ENCODE peak calls at places on chromosomes 6 and 20, in seven cellular contexts. L is stomach, Q is NB4, N is IMR-90, C is suprapubic skin, B is lower leg skin, J is ovary. U is an unnamed sample.

GRCh38 chr6:17666646-17667045 is 40.1 kb downstream of the NUP153 start:
- DNase-seq in L (no peak), Q (no peak), N (no peak), C (no peak), B (no peak), J (no peak), U (no peak)

GRCh38 chr6:139148557-139149220 is 13.8 kb downstream of the HECA start:
- DNase-seq in L (no peak), Q (no peak), N (peak), C (no peak), B (no peak), J (no peak), U (no peak)

GRCh38 chr6:149264629-149265028 is 52.9 kb upstream of the TAB2 start:
- DNase-seq in L (no peak), Q (no peak), N (no peak), C (no peak), B (no peak), J (no peak), U (no peak)

GRCh38 chr20:44038681-44039123 is 124.0 kb downstream of the TOX2 start:
- DNase-seq in L (peak), Q (no peak), N (no peak), C (peak), B (peak), J (no peak), U (peak)

GRCh38 chr20:47392015-47392720 is 35.7 kb upstream of the ZMYND8 start:
- DNase-seq in L (peak), Q (peak), N (peak), C (no peak), B (peak), J (no peak), U (no peak)

GRCh38 chr20:3162080-3162611 is 2.5 kb upstream of the FASTKD5 start:
- DNase-seq in L (peak), Q (no peak), N (no peak), C (no peak), B (no peak), J (no peak), U (no peak)

GRCh38 chr6:137044366-137045220 is at the start of gene IL20RA:
- DNase-seq in L (peak), Q (no peak), N (no peak), C (no peak), B (no peak), J (peak), U (no peak)

GRCh38 chr6:29626948-29627761 is 5.8 kb downstream of the GABBR1 start:
- DNase-seq in L (no peak), Q (no peak), N (no peak), C (no peak), B (no peak), J (no peak), U (no peak)

GRCh38 chr6:135183532-135184440 is 2.7 kb downstream of the MYB start:
- DNase-seq in L (peak), Q (peak), N (peak), C (no peak), B (no peak), J (no peak), U (no peak)

GRCh38 chr6:125939026-125939425 is 17.5 kb upstream of the HINT3 start:
- DNase-seq in L (no peak), Q (no peak), N (no peak), C (no peak), B (no peak), J (no peak), U (no peak)

GRCh38 chr6:108876929-108877775 is 28.9 kb downstream of the ARMC2 start:
- DNase-seq in L (peak), Q (no peak), N (peak), C (peak), B (peak), J (peak), U (no peak)

GRCh38 chr6:163670283-163670682 is 255.8 kb downstream of the QKI start:
- DNase-seq in L (no peak), Q (no peak), N (no peak), C (no peak), B (no peak), J (no peak), U (no peak)

GRCh38 chr6:2938004-2938631 is 33.2 kb downstream of the SERPINB6 start:
- DNase-seq in L (peak), Q (no peak), N (no peak), C (peak), B (no peak), J (no peak), U (no peak)

GRCh38 chr20:23691675-23692074 is 2.8 kb upstream of the CST4 start:
- DNase-seq in L (no peak), Q (no peak), N (peak), C (no peak), B (no peak), J (no peak), U (no peak)

GRCh38 chr20:45629496-45630100 is at the start of gene WFDC10A:
- DNase-seq in L (peak), Q (peak), N (peak), C (no peak), B (peak), J (no peak), U (no peak)

GRCh38 chr6:33172307-33173227 is 19.7 kb downstream of the COL11A2 start:
- DNase-seq in L (no peak), Q (peak), N (peak), C (no peak), B (no peak), J (no peak), U (no peak)

GRCh38 chr6:131948692-131949614 is 2.2 kb downstream of the CCN2 start:
- DNase-seq in L (no peak), Q (no peak), N (peak), C (no peak), B (no peak), J (peak), U (no peak)

GRCh38 chr6:90911600-90911999 is 324.7 kb upstream of the MAP3K7 start:
- DNase-seq in L (no peak), Q (no peak), N (no peak), C (no peak), B (no peak), J (no peak), U (no peak)

GRCh38 chr6:153096792-153097191 is 34.3 kb downstream of the RGS17 start:
- DNase-seq in L (no peak), Q (no peak), N (no peak), C (no peak), B (no peak), J (no peak), U (no peak)

GRCh38 chr6:156779206-156780116 is 2.3 kb downstream of the ARID1B start:
- DNase-seq in L (peak), Q (peak), N (no peak), C (no peak), B (peak), J (peak), U (no peak)

GRCh38 chr20:32752458-32753250 is 9.4 kb upstream of the COMMD7 start:
- DNase-seq in L (no peak), Q (peak), N (peak), C (no peak), B (no peak), J (no peak), U (no peak)

GRCh38 chr20:49938173-49939163 is 2.3 kb downstream of the RNF114 start:
- DNase-seq in L (peak), Q (no peak), N (peak), C (no peak), B (peak), J (peak), U (no peak)

GRCh38 chr20:57503035-57503658 is 21.8 kb downstream of the CTCFL start:
- DNase-seq in L (no peak), Q (peak), N (no peak), C (no peak), B (no peak), J (no peak), U (no peak)

GRCh38 chr20:19976595-19977372 is 40.4 kb upstream of the NAA20 start:
- DNase-seq in L (peak), Q (peak), N (peak), C (no peak), B (peak), J (peak), U (no peak)

DNA sequence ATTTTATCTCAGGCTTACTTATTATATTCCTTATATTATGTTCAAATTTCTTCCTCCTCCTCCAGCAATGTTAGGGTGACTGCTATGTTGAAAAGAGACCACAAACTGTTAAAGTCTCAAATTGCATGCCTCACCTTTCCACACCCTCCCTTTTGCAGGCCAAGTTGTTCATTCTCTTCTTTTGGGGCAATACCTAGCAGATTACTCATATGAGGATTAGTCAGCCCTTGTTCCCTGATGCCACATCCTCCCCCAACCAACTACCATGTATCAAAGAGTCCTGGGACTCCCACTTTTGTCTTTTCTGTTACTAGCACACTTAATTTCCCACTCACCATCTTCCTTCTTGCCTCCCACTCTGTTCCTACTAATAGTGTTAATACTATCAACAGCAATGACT is 434.7 kb downstream of the BCKDHB start:
- DNase-seq in L (no peak), Q (no peak), N (peak), C (no peak), B (no peak), J (no peak), U (no peak)
- TF ChIP-seq POLR2A in L (no peak), Q (no peak), N (no peak), C (no peak), B (no peak), J (no peak), U (no peak)

GRCh38 chr6:146916435-146917015 is 287.7 kb upstream of the STXBP5 start:
- DNase-seq in L (no peak), Q (no peak), N (no peak), C (no peak), B (no peak), J (no peak), U (no peak)

GRCh38 chr6:146915671-146916127 is 288.5 kb upstream of the STXBP5 start:
- DNase-seq in L (no peak), Q (peak), N (peak), C (no peak), B (no peak), J (no peak), U (no peak)

GRCh38 chr6:146912730-146913680 is 291.2 kb upstream of the STXBP5 start:
- DNase-seq in L (no peak), Q (peak), N (no peak), C (no peak), B (no peak), J (no peak), U (no peak)

GRCh38 chr6:146913842-146914562 is 290.2 kb upstream of the STXBP5 start:
- DNase-seq in L (peak), Q (peak), N (peak), C (no peak), B (peak), J (peak), U (no peak)

DNA sequence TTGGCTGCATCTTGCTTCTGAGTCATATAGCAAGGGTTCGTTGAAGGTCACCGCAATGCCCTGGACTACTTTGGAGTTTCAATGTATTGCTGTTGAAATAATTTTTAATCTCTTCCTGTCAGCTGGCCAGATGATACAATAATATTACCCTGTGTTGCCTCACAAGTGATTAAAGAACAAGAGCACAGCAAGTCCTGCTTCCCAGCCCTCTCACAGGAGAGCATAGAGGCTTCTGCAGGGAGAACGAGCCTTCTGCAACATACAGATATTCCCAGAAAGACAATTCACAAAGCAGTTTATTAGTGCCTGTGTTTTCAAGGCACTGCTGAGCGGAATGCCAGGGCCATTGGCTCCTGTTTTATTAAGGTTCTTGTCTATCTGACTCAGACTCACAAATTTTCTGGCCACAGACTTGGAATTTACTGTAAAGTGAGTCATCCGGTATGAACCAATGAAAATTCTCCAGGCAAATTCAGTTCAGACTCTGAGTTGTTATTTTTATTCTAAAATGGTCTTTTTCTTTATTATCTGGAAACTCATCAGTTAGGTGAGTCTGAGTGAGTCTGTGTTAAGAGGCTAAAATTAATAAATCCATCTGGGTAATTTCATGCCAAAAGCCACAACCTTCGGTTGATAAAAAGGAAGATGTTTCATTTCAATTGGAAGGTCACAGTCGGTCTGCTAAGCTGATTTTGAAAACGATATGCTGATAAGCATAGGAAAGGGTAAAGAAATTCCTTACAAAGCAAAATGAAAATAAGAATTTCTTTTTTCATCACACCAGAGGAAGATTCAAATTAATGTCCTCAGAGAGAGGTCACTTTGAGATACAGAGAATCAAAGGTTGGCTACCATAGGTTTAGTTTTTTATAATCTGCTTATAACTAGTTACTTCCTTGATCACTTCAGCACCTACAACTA is 289.4 kb upstream of the STXBP5 start:
- DNase-seq in L (no peak), Q (peak), N (peak), C (no peak), B (peak), J (peak), U (no peak)
- TF ChIP-seq POLR2A in L (no peak), Q (no peak), N (peak), C (no peak), B (no peak), J (no peak), U (no peak)

GRCh38 chr6:114170958-114171387 is 171.8 kb downstream of the HS3ST5 start:
- DNase-seq in L (no peak), Q (no peak), N (no peak), C (no peak), B (no peak), J (no peak), U (no peak)
- TF ChIP-seq POLR2A in L (no peak), Q (no peak), N (no peak), C (no peak), B (no peak), J (no peak), U (no peak)

GRCh38 chr6:150891886-150892485 is 26.5 kb downstream of the MTHFD1L start:
- DNase-seq in L (peak), Q (peak), N (peak), C (peak), B (peak), J (peak), U (no peak)
- TF ChIP-seq POLR2A in L (no peak), Q (no peak), N (no peak), C (no peak), B (no peak), J (no peak), U (no peak)

GRCh38 chr6:144477396-144477795 is 192.3 kb downstream of the UTRN start:
- DNase-seq in L (no peak), Q (no peak), N (peak), C (no peak), B (no peak), J (no peak), U (no peak)
- TF ChIP-seq POLR2A in L (no peak), Q (no peak), N (no peak), C (no peak), B (no peak), J (no peak), U (no peak)

GRCh38 chr6:30875244-30876038 is 8.9 kb upstream of the DDR1 start:
- DNase-seq in L (no peak), Q (no peak), N (no peak), C (no peak), B (peak), J (no peak), U (no peak)

GRCh38 chr6:30880563-30881252 is 3.6 kb upstream of the DDR1 start:
- DNase-seq in L (no peak), Q (no peak), N (no peak), C (no peak), B (no peak), J (no peak), U (no peak)

GRCh38 chr6:30879684-30880427 is 4.5 kb upstream of the DDR1 start:
- DNase-seq in L (no peak), Q (no peak), N (no peak), C (no peak), B (no peak), J (no peak), U (no peak)

GRCh38 chr6:30876039-30876730 is 8.1 kb upstream of the DDR1 start:
- DNase-seq in L (no peak), Q (no peak), N (peak), C (no peak), B (peak), J (peak), U (no peak)

GRCh38 chr6:30877419-30878262 is 6.7 kb upstream of the DDR1 start:
- DNase-seq in L (peak), Q (peak), N (peak), C (peak), B (peak), J (peak), U (peak)
- TF ChIP-seq POLR2A in L (no peak), Q (no peak), N (no peak), C (no peak), B (no peak), J (no peak), U (no peak)

GRCh38 chr6:159416891-159417540 is 247.8 kb downstream of the FNDC1 start:
- DNase-seq in L (no peak), Q (no peak), N (no peak), C (no peak), B (no peak), J (no peak), U (no peak)
- TF ChIP-seq POLR2A in L (no peak), Q (no peak), N (no peak), C (no peak), B (no peak), J (no peak), U (no peak)

U was measured in esophagus muscularis mucosa.